ENCODE peak calls at places on chromosomes 6 and 20, in eight cellular contexts. Y, Q, Z, B, S, I, G and A are unnamed samples.

GRCh38 chr6:39362487-39362865 is 40.0 kb upstream of the KCNK16 start:
- DNase-seq in Y (no peak), Q (no peak), I (peak; percentile 4), S (peak; percentile 56), Z (no peak), B (no peak), G (no peak), A (no peak)

GRCh38 chr6:35764238-35764896 is 12.0 kb upstream of the CLPSL2 start:
- DNase-seq in Y (no peak), Z (peak; percentile 100), B (no peak), I (no peak), S (no peak), G (no peak), Q (no peak), A (no peak)

GRCh38 chr6:43579171-43579570 is 3.2 kb downstream of the POLH start:
- DNase-seq in Z (no peak), I (peak; percentile 49), G (no peak), B (no peak), S (peak; percentile 22), Y (no peak), Q (no peak), A (no peak)

GRCh38 chr6:106125925-106126435 is 39.8 kb downstream of the PRDM1 start:
- DNase-seq in Q (no peak), Y (no peak), S (no peak), Z (no peak), B (no peak), I (no peak), G (no peak), A (no peak)

GRCh38 chr20:13183005-13183404 is 38.1 kb upstream of the ISM1 start:
- DNase-seq in Q (no peak), G (no peak), S (no peak), I (no peak), B (no peak), Z (no peak), Y (no peak), A (no peak)

GRCh38 chr20:56630086-56630493 is 984 bp downstream of the TFAP2C start:
- DNase-seq in I (peak; percentile 25), Z (no peak), G (no peak), Q (peak; percentile 62), B (peak; percentile 24), S (peak; percentile 86), Y (no peak), A (no peak)

GRCh38 chr20:23048283-23049200 is 930 bp downstream of the THBD start:
- DNase-seq in Y (no peak), I (peak; percentile 81), G (no peak), Z (no peak), Q (no peak), S (peak; percentile 50), B (peak; percentile 49), A (peak; percentile 79)

GRCh38 chr6:152642578-152643375 is 5.6 kb upstream of the SYNE1 start:
- DNase-seq in B (peak; percentile 61), Z (peak; percentile 54), Y (no peak), G (no peak), S (peak; percentile 67), Q (no peak), I (peak; percentile 70), A (no peak)

GRCh38 chr6:137033828-137034227 is 10.9 kb downstream of the IL20RA start:
- DNase-seq in B (no peak), I (no peak), S (peak; percentile 9), G (peak; percentile 39), Y (peak; percentile 35), Z (no peak), Q (no peak), A (no peak)

GRCh38 chr6:154308986-154309385 is 47.6 kb downstream of the IPCEF1 start:
- DNase-seq in Q (no peak), Y (no peak), S (no peak), Z (no peak), G (no peak), B (no peak), I (no peak), A (no peak)

GRCh38 chr6:15399651-15400470 is 154.0 kb downstream of the JARID2 start:
- DNase-seq in Y (no peak), B (peak; percentile 77), S (peak; percentile 79), Z (no peak), I (peak; percentile 73), G (no peak), Q (peak; percentile 62), A (peak; percentile 72)

GRCh38 chr6:109978174-109979032 is at the start of gene GPR6:
- DNase-seq in S (peak; percentile 25), B (peak; percentile 64), Q (no peak), Z (peak; percentile 52), Y (no peak), G (peak; percentile 9), I (peak; percentile 70), A (peak; percentile 60)

GRCh38 chr20:45051497-45052060 is 49.3 kb downstream of the KCNS1 start:
- DNase-seq in S (no peak), I (no peak), Y (no peak), B (no peak), Z (no peak), G (no peak), Q (no peak), A (no peak)

GRCh38 chr6:46289865-46290264 is 119.1 kb upstream of the ENPP5 start:
- DNase-seq in Z (no peak), G (no peak), B (no peak), Y (no peak), Q (no peak), I (no peak), S (no peak), A (no peak)

GRCh38 chr6:7921071-7921470 is 10.5 kb upstream of the TXNDC5 start:
- DNase-seq in I (no peak), B (no peak), S (no peak), Z (no peak), G (no peak), Q (no peak), Y (no peak), A (no peak)

GRCh38 chr20:1710484-1710883 is 52.9 kb upstream of the SIRPG start:
- DNase-seq in I (no peak), Z (no peak), Y (no peak), S (no peak), B (no peak), Q (no peak), G (no peak), A (no peak)

GRCh38 chr20:35681953-35682352 is 17.2 kb downstream of the NFS1 start:
- DNase-seq in B (no peak), S (no peak), Y (no peak), G (no peak), Z (no peak), I (no peak), Q (no peak), A (no peak)

GRCh38 chr6:44226368-44227137 is 3.2 kb downstream of the SLC29A1 start:
- DNase-seq in Z (no peak), B (no peak), Y (no peak), G (no peak), I (no peak), Q (no peak), S (no peak), A (peak; percentile 67)

GRCh38 chr20:38127920-38128528 is 37.0 kb downstream of the TGM2 start:
- DNase-seq in S (no peak), B (peak; percentile 9), I (peak; percentile 18), Q (no peak), G (no peak), Z (no peak), Y (no peak), A (peak; percentile 32)

GRCh38 chr20:11569163-11569562 is 348.5 kb upstream of the BTBD3 start:
- DNase-seq in G (no peak), S (no peak), Z (peak; percentile 71), Q (no peak), B (no peak), Y (no peak), I (no peak), A (no peak)

GRCh38 chr6:15259766-15260098 is 13.9 kb downstream of the JARID2 start:
- DNase-seq in B (no peak), Y (no peak), Q (no peak), Z (no peak), G (no peak), I (no peak), S (no peak), A (no peak)

GRCh38 chr6:143158113-143158581 is 97.5 kb downstream of the AIG1 start:
- DNase-seq in I (peak; percentile 5), B (no peak), G (no peak), S (peak; percentile 63), Y (no peak), Q (no peak), Z (no peak), A (no peak)

GRCh38 chr6:37354526-37355384 is 972 bp downstream of the RNF8 start:
- DNase-seq in Y (no peak), Q (peak; percentile 4), Z (no peak), B (peak; percentile 64), I (peak; percentile 49), S (peak; percentile 31), G (no peak), A (peak; percentile 41)

GRCh38 chr6:167589615-167589940 is 237.1 kb upstream of the AFDN start:
- DNase-seq in G (no peak), Q (no peak), Y (no peak), B (no peak), Z (no peak), S (no peak), I (no peak), A (no peak)

GRCh38 chr6:105900120-105900937 is 185.8 kb upstream of the PRDM1 start:
- DNase-seq in Q (peak; percentile 58), S (peak; percentile 91), Y (no peak), I (peak; percentile 67), B (no peak), Z (no peak), G (no peak), A (no peak)

GRCh38 chr20:32062776-32063170 is 10.7 kb downstream of the HCK start:
- DNase-seq in Q (no peak), I (no peak), Z (no peak), Y (no peak), S (no peak), B (no peak), G (no peak), A (peak; percentile 50)